ENCODE peak calls at places on chromosomes 1 and 21, in five cellular contexts. P is tibial artery; Z is brain microvascular endothelial cell; Q is CD8-positive, alpha-beta T cell; K is GM20000. Y is an unnamed sample.
A peak's percentile ranks its signal among the peaks of the same experiment; 100 is the strongest.

GRCh38 chr1:213274140-213274539 is 223.1 kb downstream of the RPS6KC1 start:
- DNase-seq in P (no peak), Z (no peak), Q (no peak), K (no peak), Y (no peak)

GRCh38 chr1:112618114-112618720 is 724 bp downstream of the ST7L start:
- DNase-seq in P (no peak), Z (peak; percentile 34), Q (no peak), K (no peak), Y (no peak)

GRCh38 chr1:53962395-53962794 is 16.2 kb downstream of the LRRC42 start:
- DNase-seq in P (no peak), Z (no peak), Q (no peak), K (no peak), Y (no peak)

GRCh38 chr1:183845681-183846080 is 40.8 kb downstream of the RGL1 start:
- DNase-seq in P (no peak), Z (no peak), Q (no peak), K (no peak), Y (no peak)

GRCh38 chr1:35838693-35839245 is 31.0 kb downstream of the AGO4 start:
- DNase-seq in P (no peak), Z (no peak), Q (no peak), K (no peak), Y (peak; percentile 1)

GRCh38 chr1:159991513-159991912 is 37.5 kb upstream of the SLAMF9 start:
- DNase-seq in P (no peak), Z (no peak), Q (no peak), K (no peak), Y (no peak)

GRCh38 chr1:68720476-68720875 is 223.6 kb upstream of the DEPDC1 start:
- DNase-seq in P (no peak), Z (no peak), Q (no peak), K (no peak), Y (no peak)

GRCh38 chr21:36297938-36298572 is 21.9 kb upstream of the MORC3 start:
- DNase-seq in P (peak; percentile 66), Z (no peak), Q (peak; percentile 43), K (peak; percentile 92), Y (no peak)

GRCh38 chr1:165637427-165637826 is 6.4 kb downstream of the MGST3 start:
- DNase-seq in P (no peak), Z (no peak), Q (no peak), K (no peak), Y (peak; percentile 34)

GRCh38 chr1:16208270-16208987 is 4.0 kb downstream of the ARHGEF19 start:
- DNase-seq in P (no peak), Z (peak; percentile 40), Q (no peak), K (no peak), Y (no peak)

GRCh38 chr21:29194847-29195246 is 64.4 kb downstream of the MAP3K7CL start:
- DNase-seq in P (no peak), Z (peak; percentile 64), Q (no peak), K (no peak), Y (peak; percentile 59)

GRCh38 chr1:67771152-67771551 is 62.1 kb downstream of the GNG12 start:
- DNase-seq in P (no peak), Z (peak; percentile 89), Q (no peak), K (no peak), Y (no peak)

GRCh38 chr1:41650176-41650519 is 165.7 kb upstream of the EDN2 start:
- DNase-seq in P (peak; percentile 32), Z (peak; percentile 28), Q (no peak), K (no peak), Y (peak; percentile 20)

GRCh38 chr1:93804412-93804811 is 74.6 kb downstream of the DNTTIP2 start:
- DNase-seq in P (no peak), Z (peak; percentile 89), Q (no peak), K (no peak), Y (peak; percentile 85)

GRCh38 chr1:152906023-152906565 is 2.3 kb upstream of the IVL start:
- DNase-seq in P (no peak), Z (no peak), Q (no peak), K (no peak), Y (peak; percentile 68)

GRCh38 chr1:150072959-150073358 is 5.4 kb downstream of the VPS45 start:
- DNase-seq in P (no peak), Z (no peak), Q (no peak), K (peak; percentile 19), Y (peak; percentile 37)
- TF ChIP-seq CTCF in P (peak; percentile 53), Z (no peak), Q (peak; percentile 69), K (no peak), Y (peak; percentile 18)

DNA sequence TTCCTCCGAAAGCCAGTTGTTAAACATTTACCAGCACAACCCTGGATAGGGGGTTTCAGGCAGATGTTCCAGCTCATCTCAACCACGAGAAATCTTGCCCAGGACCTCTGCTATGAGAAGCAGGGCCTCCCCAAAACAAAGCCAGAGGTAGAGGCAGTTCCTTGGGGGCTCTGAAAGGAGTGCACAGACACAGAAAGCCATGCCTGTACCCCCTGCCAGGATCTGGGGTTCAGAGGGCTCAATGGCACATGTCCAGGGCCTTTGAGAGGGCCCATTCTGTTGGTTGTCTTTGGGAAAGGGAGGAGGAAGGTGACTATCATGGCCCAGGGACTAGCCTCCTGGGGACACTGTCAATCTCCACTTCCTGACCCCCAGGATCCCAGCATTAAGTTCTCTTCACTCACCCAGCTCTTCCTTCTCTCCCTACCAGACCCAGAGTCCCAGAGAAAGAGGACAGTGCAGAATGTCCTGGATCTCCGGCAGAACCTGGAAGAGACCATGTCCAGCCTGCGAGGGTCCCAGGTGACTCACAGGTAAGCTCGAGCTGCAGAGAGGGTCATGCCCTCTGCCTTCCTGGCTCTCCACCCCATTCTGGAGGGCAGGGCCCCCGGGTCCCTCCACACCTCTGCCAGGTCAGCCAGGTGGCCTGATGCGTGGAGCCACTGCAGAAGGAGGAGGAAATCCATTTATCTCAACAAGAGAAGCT is 116.4 kb upstream of the IPO9 start:
- DNase-seq in P (no peak), Z (no peak), Q (no peak), K (no peak), Y (no peak)
- TF ChIP-seq CTCF in P (no peak), Z (no peak), Q (no peak), K (no peak), Y (no peak)

GRCh38 chr1:228740991-228741390 is 5.7 kb downstream of the RHOU start:
- DNase-seq in P (no peak), Z (no peak), Q (no peak), K (no peak), Y (no peak)
- TF ChIP-seq CTCF in P (no peak), Z (no peak), Q (no peak), K (no peak), Y (no peak)

GRCh38 chr1:182484531-182485257 is 34.7 kb downstream of the RGSL1 start:
- DNase-seq in P (no peak), Z (no peak), Q (no peak), K (peak; percentile 31), Y (no peak)
- TF ChIP-seq CTCF in P (no peak), Z (no peak), Q (no peak), K (peak; percentile 38), Y (no peak)

GRCh38 chr1:63924600-63924999 is 150.8 kb downstream of the ROR1 start:
- DNase-seq in P (no peak), Z (no peak), Q (no peak), K (no peak), Y (no peak)
- TF ChIP-seq CTCF in P (no peak), Z (peak; percentile 23), Q (no peak), K (no peak), Y (peak; percentile 3)

GRCh38 chr1:204343247-204343646 is 16.5 kb downstream of the PLEKHA6 start:
- DNase-seq in P (no peak), Z (no peak), Q (no peak), K (no peak), Y (no peak)
- TF ChIP-seq CTCF in P (no peak), Z (no peak), Q (no peak), K (no peak), Y (no peak)

GRCh38 chr1:154856049-154856448 is 14.0 kb downstream of the KCNN3 start:
- DNase-seq in P (no peak), Z (no peak), Q (no peak), K (no peak), Y (no peak)
- TF ChIP-seq CTCF in P (no peak), Z (no peak), Q (no peak), K (no peak), Y (no peak)

GRCh38 chr1:7459915-7460314 is 311.2 kb upstream of the VAMP3 start:
- DNase-seq in P (no peak), Z (no peak), Q (no peak), K (no peak), Y (no peak)

GRCh38 chr1:7460807-7461206 is 310.3 kb upstream of the VAMP3 start:
- DNase-seq in P (no peak), Z (no peak), Q (no peak), K (no peak), Y (no peak)

GRCh38 chr1:7464736-7465135 is 306.4 kb upstream of the VAMP3 start:
- DNase-seq in P (no peak), Z (no peak), Q (no peak), K (no peak), Y (no peak)

GRCh38 chr1:7458946-7459345 is 312.1 kb upstream of the VAMP3 start:
- DNase-seq in P (no peak), Z (no peak), Q (no peak), K (no peak), Y (no peak)

GRCh38 chr1:7462627-7463026 is 308.5 kb upstream of the VAMP3 start:
- DNase-seq in P (no peak), Z (no peak), Q (no peak), K (no peak), Y (no peak)
- TF ChIP-seq CTCF in P (no peak), Z (no peak), Q (no peak), K (no peak), Y (no peak)